ENCODE peak calls at places on chromosome X, in five cellular contexts. One of them, this sample, is unnamed. For H3K27me3, the result is how much of the 10 kb centered on the place peaks cover.

GRCh38 chrX:124462931-124463330 is 116.6 kb downstream of the SH2D1A start:
- DNase-seq in GM12878: no peak
- DNase-seq in upper lobe of right lung: no peak
- DNase-seq in cardiac muscle cell: no peak
- DNase-seq in IMR-90: no peak
- DNase-seq in this sample: no peak

GRCh38 chrX:46693149-46693548 is 65.8 kb downstream of the SLC9A7 start:
- DNase-seq in GM12878: peak
- DNase-seq in IMR-90: no peak
- DNase-seq in cardiac muscle cell: no peak
- DNase-seq in upper lobe of right lung: no peak
- DNase-seq in this sample: no peak

GRCh38 chrX:73877687-73878086 is 314.7 kb downstream of the CHIC1 start:
- DNase-seq in upper lobe of right lung: no peak
- DNase-seq in IMR-90: no peak
- DNase-seq in GM12878: no peak
- DNase-seq in cardiac muscle cell: no peak
- DNase-seq in this sample: no peak

GRCh38 chrX:1884446-1884845 is 269.6 kb downstream of the ASMT start:
- DNase-seq in cardiac muscle cell: no peak
- DNase-seq in IMR-90: no peak
- DNase-seq in upper lobe of right lung: no peak
- DNase-seq in GM12878: no peak
- DNase-seq in this sample: no peak

GRCh38 chrX:100611951-100612350 is 24.7 kb downstream of the TSPAN6 start:
- DNase-seq in upper lobe of right lung: no peak
- DNase-seq in cardiac muscle cell: no peak
- DNase-seq in IMR-90: no peak
- DNase-seq in GM12878: no peak
- DNase-seq in this sample: no peak

GRCh38 chrX:149512225-149512885 is 7.2 kb upstream of the IDS start:
- DNase-seq in upper lobe of right lung: peak
- DNase-seq in GM12878: peak
- DNase-seq in IMR-90: peak
- DNase-seq in cardiac muscle cell: peak
- DNase-seq in this sample: peak

GRCh38 chrX:2550288-2551020 is 49.7 kb upstream of the DHRSX start:
- DNase-seq in GM12878: no peak
- DNase-seq in cardiac muscle cell: no peak
- DNase-seq in IMR-90: no peak
- DNase-seq in upper lobe of right lung: no peak
- DNase-seq in this sample: no peak

GRCh38 chrX:71923516-71923915 is 12.9 kb downstream of the NHSL2 start:
- DNase-seq in upper lobe of right lung: no peak
- DNase-seq in cardiac muscle cell: no peak
- DNase-seq in IMR-90: no peak
- DNase-seq in GM12878: no peak
- DNase-seq in this sample: peak

GRCh38 chrX:131288738-131289511 is at the start of gene IGSF1:
- DNase-seq in upper lobe of right lung: no peak
- DNase-seq in GM12878: no peak
- DNase-seq in IMR-90: no peak
- DNase-seq in cardiac muscle cell: peak
- DNase-seq in this sample: peak

GRCh38 chrX:38216642-38217041 is 4.0 kb downstream of the SRPX start:
- DNase-seq in cardiac muscle cell: no peak
- DNase-seq in upper lobe of right lung: no peak
- DNase-seq in IMR-90: no peak
- DNase-seq in GM12878: no peak
- DNase-seq in this sample: no peak

GRCh38 chrX:119622356-119623232 is 16.4 kb upstream of the NKRF start:
- DNase-seq in cardiac muscle cell: no peak
- DNase-seq in upper lobe of right lung: no peak
- DNase-seq in GM12878: no peak
- DNase-seq in IMR-90: peak
- DNase-seq in this sample: no peak

GRCh38 chrX:85851418-85851817 is 195.9 kb downstream of the CHM start:
- DNase-seq in upper lobe of right lung: peak
- DNase-seq in cardiac muscle cell: peak
- DNase-seq in GM12878: no peak
- DNase-seq in IMR-90: peak
- DNase-seq in this sample: peak

GRCh38 chrX:81414630-81415029 is 212.7 kb downstream of the SH3BGRL start:
- DNase-seq in IMR-90: no peak
- DNase-seq in cardiac muscle cell: no peak
- DNase-seq in upper lobe of right lung: no peak
- DNase-seq in GM12878: no peak
- DNase-seq in this sample: no peak

GRCh38 chrX:74656079-74656745 is 41.8 kb upstream of the RLIM start:
- DNase-seq in cardiac muscle cell: no peak
- DNase-seq in upper lobe of right lung: no peak
- DNase-seq in GM12878: no peak
- DNase-seq in IMR-90: peak
- DNase-seq in this sample: no peak

GRCh38 chrX:114077773-114078172 is 506.1 kb upstream of the HTR2C start:
- DNase-seq in IMR-90: no peak
- DNase-seq in cardiac muscle cell: no peak
- DNase-seq in upper lobe of right lung: no peak
- DNase-seq in GM12878: no peak
- DNase-seq in this sample: no peak

GRCh38 chrX:109843963-109844751 is 111.1 kb upstream of the ACSL4 start:
- DNase-seq in upper lobe of right lung: no peak
- DNase-seq in cardiac muscle cell: peak
- DNase-seq in IMR-90: peak
- DNase-seq in GM12878: no peak
- DNase-seq in this sample: peak

GRCh38 chrX:103792916-103793540 is 16.4 kb downstream of the PLP1 start:
- DNase-seq in IMR-90: peak
- DNase-seq in GM12878: no peak
- DNase-seq in cardiac muscle cell: no peak
- DNase-seq in upper lobe of right lung: no peak
- DNase-seq in this sample: no peak

GRCh38 chrX:73683236-73683859 is 120.4 kb downstream of the CHIC1 start:
- DNase-seq in cardiac muscle cell: no peak
- DNase-seq in upper lobe of right lung: no peak
- DNase-seq in IMR-90: no peak
- DNase-seq in GM12878: no peak
- DNase-seq in this sample: no peak

GRCh38 chrX:19751068-19751467 is 136.3 kb downstream of the SH3KBP1 start:
- DNase-seq in GM12878: no peak
- DNase-seq in cardiac muscle cell: peak
- DNase-seq in IMR-90: no peak
- DNase-seq in upper lobe of right lung: no peak
- DNase-seq in this sample: no peak

GRCh38 chrX:480861-481417 is 94.2 kb upstream of the PPP2R3B start:
- DNase-seq in IMR-90: no peak
- DNase-seq in GM12878: no peak
- DNase-seq in upper lobe of right lung: peak
- DNase-seq in cardiac muscle cell: no peak
- DNase-seq in this sample: no peak

GRCh38 chrX:48107717-48108116 is 22.7 kb upstream of the SPACA5B start:
- DNase-seq in upper lobe of right lung: no peak
- DNase-seq in cardiac muscle cell: no peak
- DNase-seq in GM12878: no peak
- DNase-seq in IMR-90: no peak
- DNase-seq in this sample: no peak

GRCh38 chrX:46211079-46211478 is 334.1 kb downstream of the ZNF674 start:
- DNase-seq in upper lobe of right lung: no peak
- DNase-seq in cardiac muscle cell: no peak
- DNase-seq in IMR-90: no peak
- DNase-seq in GM12878: no peak
- DNase-seq in this sample: no peak

GRCh38 chrX:23742174-23742692 is 843 bp downstream of the ACOT9 start:
- DNase-seq in IMR-90: peak
- DNase-seq in cardiac muscle cell: peak
- DNase-seq in upper lobe of right lung: no peak
- DNase-seq in GM12878: no peak
- DNase-seq in this sample: peak

GRCh38 chrX:144681501-144681900 is 565.8 kb upstream of the SPANXN1 start:
- DNase-seq in IMR-90: no peak
- DNase-seq in GM12878: no peak
- DNase-seq in cardiac muscle cell: no peak
- DNase-seq in upper lobe of right lung: no peak
- DNase-seq in this sample: no peak

GRCh38 chrX:19554786-19555185 is 39.5 kb upstream of the MAP3K15 start:
- DNase-seq in GM12878: peak
- DNase-seq in cardiac muscle cell: no peak
- DNase-seq in IMR-90: peak
- DNase-seq in upper lobe of right lung: no peak
- DNase-seq in this sample: no peak

GRCh38 chrX:111352424-111352823 is 59.6 kb downstream of the DCX start:
- DNase-seq in IMR-90: no peak
- DNase-seq in upper lobe of right lung: no peak
- DNase-seq in GM12878: no peak
- DNase-seq in cardiac muscle cell: no peak
- DNase-seq in this sample: peak

GRCh38 chrX:131951166-131951565 is 71.9 kb upstream of the STK26 start:
- DNase-seq in IMR-90: no peak
- DNase-seq in upper lobe of right lung: no peak
- DNase-seq in cardiac muscle cell: no peak
- DNase-seq in GM12878: no peak
- DNase-seq in this sample: no peak

GRCh38 chrX:23952984-23953907 is 45.4 kb downstream of the CXorf58 start:
- DNase-seq in GM12878: peak
- DNase-seq in cardiac muscle cell: peak
- DNase-seq in upper lobe of right lung: no peak
- DNase-seq in IMR-90: no peak
- DNase-seq in this sample: no peak

GRCh38 chrX:10972731-10973130 is 138.4 kb upstream of the HCCS start:
- DNase-seq in cardiac muscle cell: no peak
- DNase-seq in IMR-90: peak
- DNase-seq in GM12878: no peak
- DNase-seq in upper lobe of right lung: no peak
- DNase-seq in this sample: no peak

GRCh38 chrX:138026211-138026610 is 460.3 kb downstream of the ZIC3 start:
- DNase-seq in upper lobe of right lung: no peak
- DNase-seq in IMR-90: no peak
- DNase-seq in GM12878: no peak
- DNase-seq in cardiac muscle cell: peak
- DNase-seq in this sample: no peak

GRCh38 chrX:2774057-2774456 is 22.2 kb downstream of the XG start:
- DNase-seq in GM12878: no peak
- DNase-seq in upper lobe of right lung: no peak
- DNase-seq in cardiac muscle cell: no peak
- DNase-seq in IMR-90: no peak
- DNase-seq in this sample: no peak

DNA sequence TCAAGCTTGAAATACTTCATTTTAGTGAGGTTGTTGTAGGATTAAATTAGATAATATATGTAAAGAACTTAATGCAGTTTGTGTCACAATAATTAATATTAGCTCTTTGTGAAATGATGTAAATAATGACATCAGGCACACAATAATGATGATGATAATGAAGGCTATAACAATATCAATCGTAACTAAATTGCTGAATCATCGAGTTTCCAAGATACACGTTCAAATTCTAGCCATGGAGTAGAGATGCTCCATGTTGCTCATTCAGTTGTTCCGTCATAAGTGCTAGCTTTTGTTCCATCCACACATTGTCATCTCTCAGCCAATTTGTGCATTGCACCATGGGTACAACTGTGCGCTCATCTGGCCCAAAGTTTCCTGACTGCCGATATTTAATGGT is 83.1 kb downstream of the CPXCR1 start:
- DNase-seq in cardiac muscle cell: no peak
- DNase-seq in upper lobe of right lung: no peak
- DNase-seq in GM12878: no peak
- DNase-seq in IMR-90: no peak
- DNase-seq in this sample: no peak
- H3K27me3 ChIP-seq in cardiac muscle cell: under half
- H3K27me3 ChIP-seq in upper lobe of right lung: under half
- H3K27me3 ChIP-seq in GM12878: under half
- H3K27me3 ChIP-seq in IMR-90: under half
- H3K27me3 ChIP-seq in this sample: under half

GRCh38 chrX:9517062-9517461 is 52.2 kb downstream of the TBL1X start:
- DNase-seq in cardiac muscle cell: no peak
- DNase-seq in upper lobe of right lung: no peak
- DNase-seq in GM12878: no peak
- DNase-seq in IMR-90: no peak
- DNase-seq in this sample: no peak
- H3K27me3 ChIP-seq in cardiac muscle cell: under half
- H3K27me3 ChIP-seq in upper lobe of right lung: under half
- H3K27me3 ChIP-seq in GM12878: under half
- H3K27me3 ChIP-seq in IMR-90: under half
- H3K27me3 ChIP-seq in this sample: under half

GRCh38 chrX:44507292-44507691 is 35.4 kb downstream of the FUNDC1 start:
- DNase-seq in upper lobe of right lung: no peak
- DNase-seq in IMR-90: no peak
- DNase-seq in cardiac muscle cell: no peak
- DNase-seq in GM12878: no peak
- DNase-seq in this sample: no peak
- H3K27me3 ChIP-seq in upper lobe of right lung: under half
- H3K27me3 ChIP-seq in IMR-90: under half
- H3K27me3 ChIP-seq in cardiac muscle cell: under half
- H3K27me3 ChIP-seq in GM12878: under half
- H3K27me3 ChIP-seq in this sample: under half

GRCh38 chrX:154592505-154592904 is 7.6 kb downstream of the CTAG1A start:
- DNase-seq in upper lobe of right lung: no peak
- DNase-seq in GM12878: no peak
- DNase-seq in IMR-90: no peak
- DNase-seq in cardiac muscle cell: no peak
- DNase-seq in this sample: no peak
- H3K27me3 ChIP-seq in upper lobe of right lung: under half
- H3K27me3 ChIP-seq in GM12878: under half
- H3K27me3 ChIP-seq in IMR-90: under half
- H3K27me3 ChIP-seq in cardiac muscle cell: under half
- H3K27me3 ChIP-seq in this sample: under half

GRCh38 chrX:153301746-153302145 is 19.8 kb downstream of the PNMA6F start:
- DNase-seq in GM12878: no peak
- DNase-seq in cardiac muscle cell: no peak
- DNase-seq in IMR-90: no peak
- DNase-seq in upper lobe of right lung: no peak
- DNase-seq in this sample: no peak
- H3K27me3 ChIP-seq in GM12878: under half
- H3K27me3 ChIP-seq in cardiac muscle cell: under half
- H3K27me3 ChIP-seq in IMR-90: under half
- H3K27me3 ChIP-seq in upper lobe of right lung: under half
- H3K27me3 ChIP-seq in this sample: under half

GRCh38 chrX:69264134-69264533 is 98.9 kb upstream of the PJA1 start:
- DNase-seq in cardiac muscle cell: no peak
- DNase-seq in upper lobe of right lung: no peak
- DNase-seq in GM12878: no peak
- DNase-seq in IMR-90: no peak
- DNase-seq in this sample: no peak
- H3K27me3 ChIP-seq in cardiac muscle cell: under half
- H3K27me3 ChIP-seq in upper lobe of right lung: under half
- H3K27me3 ChIP-seq in GM12878: under half
- H3K27me3 ChIP-seq in IMR-90: half or more
- H3K27me3 ChIP-seq in this sample: under half

DNA sequence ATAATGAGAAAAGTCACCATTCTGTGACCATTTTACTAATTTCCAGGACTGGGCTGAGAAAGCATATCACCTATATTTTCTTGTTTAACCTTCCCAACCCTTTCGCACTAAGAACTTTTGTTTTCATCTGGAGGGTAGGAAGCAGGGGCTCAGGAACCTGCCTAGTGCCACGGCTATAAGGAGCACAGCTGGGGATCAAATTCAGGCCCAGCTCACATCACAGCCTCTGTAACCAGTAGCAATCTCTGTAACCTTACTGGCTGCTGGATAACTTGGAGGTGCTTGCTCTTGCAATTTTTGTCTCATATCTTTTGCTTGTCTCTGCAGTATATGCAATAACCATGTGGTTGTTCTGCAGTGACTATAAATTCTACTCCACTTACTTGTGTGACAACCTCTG is 76.7 kb upstream of the PLAC1 start:
- DNase-seq in cardiac muscle cell: no peak
- DNase-seq in IMR-90: no peak
- DNase-seq in GM12878: no peak
- DNase-seq in upper lobe of right lung: no peak
- DNase-seq in this sample: no peak
- H3K27me3 ChIP-seq in cardiac muscle cell: under half
- H3K27me3 ChIP-seq in IMR-90: under half
- H3K27me3 ChIP-seq in GM12878: under half
- H3K27me3 ChIP-seq in upper lobe of right lung: under half
- H3K27me3 ChIP-seq in this sample: under half